ENCODE peak calls at places on chromosomes 12 and 14, in nine cellular contexts. P is IMR-90, A is colonic mucosa, E is H1, G is K562, W is GM12878, B is fibroblast of lung, T is SK-N-SH, Z is endodermal cell. L is an unnamed sample.
A peak's percentile ranks its signal among the peaks of the same experiment; 100 is the strongest.

GRCh38 chr12:55966408-55967281 is at the start of gene CDK2:
- DNase-seq in P (peak; percentile 65), A (peak; percentile 98), E (peak; percentile 98), G (peak; percentile 98), W (peak; percentile 40), B (peak; percentile 71), T (peak; percentile 95), Z (peak; percentile 99), L (peak; percentile 86)

GRCh38 chr14:77307099-77307496 is 13.6 kb downstream of the POMT2 start:
- DNase-seq in P (peak; percentile 20), A (no peak), E (no peak), G (no peak), W (no peak), B (no peak), T (peak; percentile 26), Z (no peak), L (no peak)

GRCh38 chr14:22887990-22888378 is 5.0 kb downstream of the REM2 start:
- DNase-seq in P (no peak), A (no peak), E (no peak), G (no peak), W (peak; percentile 53), B (no peak), T (no peak), Z (no peak), L (no peak)

GRCh38 chr12:90342081-90342480 is 612.9 kb downstream of the CCER1 start:
- DNase-seq in P (no peak), A (no peak), E (no peak), G (no peak), W (no peak), B (no peak), T (no peak), Z (no peak), L (no peak)

GRCh38 chr12:108907861-108908302 is 28.0 kb downstream of the DAO start:
- DNase-seq in P (no peak), A (no peak), E (no peak), G (no peak), W (no peak), B (peak; percentile 35), T (no peak), Z (no peak), L (peak; percentile 55)

GRCh38 chr12:26177303-26177702 is 18.1 kb upstream of the SSPN start:
- DNase-seq in P (no peak), A (peak; percentile 74), E (no peak), G (no peak), W (no peak), B (no peak), T (no peak), Z (no peak), L (peak; percentile 45)

GRCh38 chr14:40847496-40847895 is 759.2 kb upstream of the LRFN5 start:
- DNase-seq in P (no peak), A (no peak), E (no peak), G (no peak), W (no peak), B (no peak), T (no peak), Z (no peak), L (peak; percentile 25)

GRCh38 chr12:125512541-125513298 is 447.5 kb downstream of the AACS start:
- DNase-seq in P (no peak), A (no peak), E (no peak), G (no peak), W (no peak), B (no peak), T (no peak), Z (no peak), L (no peak)

GRCh38 chr12:112887542-112887941 is 19.2 kb upstream of the OAS1 start:
- DNase-seq in P (no peak), A (no peak), E (no peak), G (no peak), W (no peak), B (no peak), T (no peak), Z (no peak), L (no peak)

GRCh38 chr14:72618424-72618823 is 275.5 kb downstream of the DPF3 start:
- DNase-seq in P (no peak), A (peak; percentile 9), E (peak; percentile 33), G (no peak), W (no peak), B (no peak), T (no peak), Z (no peak), L (no peak)

GRCh38 chr12:46456356-46457334 is 84.1 kb upstream of the SLC38A2 start:
- DNase-seq in P (peak; percentile 74), A (no peak), E (no peak), G (no peak), W (no peak), B (peak; percentile 45), T (no peak), Z (no peak), L (peak; percentile 46)

GRCh38 chr12:87661770-87662402 is 367.3 kb downstream of the C12orf50 start:
- DNase-seq in P (peak; percentile 3), A (no peak), E (no peak), G (no peak), W (no peak), B (no peak), T (no peak), Z (no peak), L (peak; percentile 17)

GRCh38 chr12:82942521-82942920 is 255.8 kb downstream of the TMTC2 start:
- DNase-seq in P (no peak), A (no peak), E (no peak), G (no peak), W (no peak), B (no peak), T (no peak), Z (no peak), L (no peak)

DNA sequence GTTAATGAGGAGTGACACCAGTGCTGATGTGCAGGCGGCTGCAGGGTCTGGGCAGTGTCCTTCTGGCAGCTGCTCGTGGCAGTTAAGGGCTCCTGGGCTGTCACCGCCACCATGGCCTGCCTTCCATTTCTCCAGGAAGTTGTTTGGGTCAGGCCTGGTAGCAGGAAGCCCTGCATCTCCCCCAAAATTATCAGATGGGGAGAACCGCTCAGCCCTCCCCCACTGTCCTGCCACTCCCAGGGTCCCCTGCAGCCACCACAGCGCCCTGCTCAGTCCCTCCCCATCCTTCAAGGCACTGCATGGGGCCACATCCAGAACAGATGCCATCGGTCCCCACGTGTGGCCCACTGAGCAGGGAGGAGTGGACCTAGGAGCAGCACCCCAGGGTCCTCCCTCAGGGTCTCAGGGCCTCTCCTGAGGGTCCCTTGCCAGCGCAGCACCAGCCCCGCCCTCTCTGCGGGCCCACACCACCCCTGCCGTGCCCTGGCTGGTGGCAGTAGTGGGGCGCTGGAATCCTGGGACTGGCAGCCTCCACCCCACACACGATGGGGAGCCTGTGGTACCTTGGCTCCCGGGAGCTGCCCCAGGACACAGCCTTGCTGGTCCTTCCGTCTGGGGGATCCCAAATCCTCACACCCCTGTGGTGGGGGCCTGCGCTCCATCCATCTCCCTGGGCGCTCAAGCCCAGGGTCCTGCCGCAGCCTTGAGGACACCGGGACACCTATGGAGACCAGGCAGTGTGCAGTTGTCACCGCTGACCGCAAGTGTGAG is 10.3 kb upstream of the AMN start:
- DNase-seq in P (no peak), A (no peak), E (no peak), G (no peak), W (no peak), B (no peak), T (peak; percentile 27), Z (no peak), L (no peak)
- H3K9ac ChIP-seq in P (no peak overlapping the region), A (no peak overlapping the region), E (no peak overlapping the region), G (no peak overlapping the region), W (no peak overlapping the region), B (no peak overlapping the region), T (no peak overlapping the region), Z (no peak overlapping the region), L (no peak overlapping the region)

DNA sequence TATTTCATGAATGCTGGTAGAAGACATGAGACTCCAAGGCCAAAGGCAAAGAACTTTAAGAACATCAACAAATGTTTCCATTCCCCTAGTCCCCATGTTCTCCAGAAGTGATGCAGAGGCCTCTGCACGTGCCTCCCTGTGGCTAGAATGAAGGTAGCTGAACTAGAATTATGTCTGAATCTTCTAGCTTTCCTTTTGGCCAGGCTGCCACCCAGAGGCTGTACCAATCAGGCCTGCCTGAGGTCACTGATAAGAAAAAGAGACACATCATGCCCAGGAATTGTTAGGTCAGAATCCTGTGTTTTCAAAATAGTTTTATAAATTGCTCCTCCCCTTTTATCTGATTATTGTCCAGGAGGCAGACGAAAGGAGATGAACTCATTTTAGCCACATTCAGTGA is 188.0 kb upstream of the SLC16A7 start:
- DNase-seq in P (no peak), A (no peak), E (no peak), G (no peak), W (no peak), B (no peak), T (no peak), Z (peak; percentile 63), L (no peak)
- TF ChIP-seq CTCF in P (no peak), A (no peak), E (no peak), G (no peak), W (no peak), B (no peak), T (no peak), Z (peak; percentile 23), L (no peak)

DNA sequence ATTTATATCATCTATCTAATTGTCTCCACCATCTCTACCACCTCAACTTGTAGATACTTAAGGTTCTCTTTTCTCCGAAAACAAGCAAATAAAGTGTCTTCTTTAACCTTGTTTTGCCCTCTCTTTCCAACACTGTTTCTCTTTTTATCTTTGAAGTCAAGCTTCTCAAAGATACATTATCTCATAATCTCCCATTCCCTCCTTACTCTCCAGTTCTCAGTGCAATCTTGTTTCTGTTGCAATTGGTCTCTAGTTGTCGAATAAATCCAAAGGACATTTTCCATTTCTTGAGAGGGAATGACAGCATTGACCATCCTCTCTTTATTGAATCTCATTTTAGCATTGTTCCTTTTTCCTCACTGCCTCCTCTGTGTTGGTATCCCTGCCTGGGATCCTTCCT is 383.3 kb downstream of the SOX5 start:
- DNase-seq in P (no peak), A (no peak), E (no peak), G (no peak), W (no peak), B (no peak), T (no peak), Z (no peak), L (no peak)
- H3K27ac ChIP-seq in P (no peak overlapping the region), A (no peak overlapping the region), E (no peak overlapping the region), G (peak overlapping the region; percentile 20), W (no peak overlapping the region), B (no peak overlapping the region), T (no peak overlapping the region), Z (no peak overlapping the region), L (no peak overlapping the region)

DNA sequence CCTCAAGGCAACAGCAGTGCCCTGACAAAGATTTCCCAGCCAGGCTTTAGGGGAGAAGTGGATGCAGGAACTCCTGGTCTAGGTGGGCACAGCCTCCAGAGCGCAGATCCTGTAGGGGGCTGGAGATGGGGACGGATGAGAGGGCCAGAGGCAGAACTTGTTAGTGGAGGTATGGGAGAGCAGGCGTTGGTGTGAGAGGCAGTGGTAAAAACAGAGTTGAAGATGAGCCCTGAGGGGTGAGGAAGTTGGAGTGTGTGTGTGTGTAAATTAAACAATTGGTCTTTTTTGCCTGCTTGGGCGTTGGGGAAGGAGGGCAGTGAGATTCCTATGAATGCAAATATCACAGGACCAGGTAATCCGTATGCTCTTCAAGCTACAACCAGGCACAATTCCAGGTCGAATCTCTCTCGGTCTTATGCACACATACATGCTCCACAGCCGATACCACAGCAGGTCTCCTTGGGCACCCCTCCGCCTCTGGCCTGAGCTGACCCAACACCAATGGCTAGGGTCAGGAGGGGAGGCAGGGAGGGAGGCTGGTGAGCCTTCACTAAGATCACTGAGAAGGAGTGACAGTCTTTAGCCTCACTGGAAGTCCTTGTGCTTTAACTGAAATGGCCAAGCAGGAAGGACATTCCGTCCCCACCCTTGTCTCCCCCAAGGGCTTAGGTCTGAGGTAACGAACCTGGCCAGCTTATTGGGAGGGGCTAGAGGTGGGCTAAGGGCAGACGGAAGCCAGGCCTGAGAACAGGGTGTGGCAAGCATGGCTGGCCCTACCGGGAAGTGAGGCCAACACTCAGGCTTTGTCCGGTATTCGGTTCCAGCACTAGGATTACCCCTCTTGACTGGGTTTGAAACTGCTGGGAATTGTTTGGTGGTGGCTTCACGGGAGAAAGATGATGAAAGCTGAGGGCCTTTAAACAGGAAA is 1.5 kb upstream of the KRT7 start:
- DNase-seq in P (no peak), A (no peak), E (no peak), G (no peak), W (no peak), B (no peak), T (peak; percentile 21), Z (no peak), L (peak; percentile 51)
- H3K9ac ChIP-seq in P (peak overlapping the region; percentile 44), A (no peak overlapping the region), E (no peak overlapping the region), G (no peak overlapping the region), W (no peak overlapping the region), B (no peak overlapping the region), T (peak overlapping the region; percentile 86), Z (no peak overlapping the region), L (peak overlapping the region; percentile 92)